ENCODE peak calls at places on chromosomes 11 and 22, in nine cellular contexts. One of them, this sample, is unnamed. For H3K4me1, the result is how much of the 10 kb centered on the place peaks cover.

GRCh38 chr11:33935466-33935865 is 43.6 kb upstream of the LMO2 start:
- DNase-seq in ovary: no peak
- DNase-seq in HCT116: no peak
- DNase-seq in esophagus muscularis mucosa: no peak
- DNase-seq in uterus: no peak
- DNase-seq in spleen: no peak
- DNase-seq in A549: no peak
- DNase-seq in GM12878: no peak
- DNase-seq in body of pancreas: no peak
- DNase-seq in this sample: no peak

GRCh38 chr11:134144744-134145143 is 75.9 kb downstream of the JAM3 start:
- DNase-seq in spleen: no peak
- DNase-seq in body of pancreas: no peak
- DNase-seq in A549: no peak
- DNase-seq in uterus: no peak
- DNase-seq in HCT116: no peak
- DNase-seq in GM12878: no peak
- DNase-seq in ovary: no peak
- DNase-seq in esophagus muscularis mucosa: no peak
- DNase-seq in this sample: no peak

GRCh38 chr22:32852346-32853251 is 51.1 kb downstream of the TIMP3 start:
- DNase-seq in ovary: peak
- DNase-seq in HCT116: no peak
- DNase-seq in body of pancreas: no peak
- DNase-seq in GM12878: no peak
- DNase-seq in uterus: peak
- DNase-seq in A549: no peak
- DNase-seq in spleen: no peak
- DNase-seq in esophagus muscularis mucosa: no peak
- DNase-seq in this sample: peak

GRCh38 chr22:47647720-47648119 is 885.3 kb downstream of the TBC1D22A start:
- DNase-seq in esophagus muscularis mucosa: no peak
- DNase-seq in GM12878: no peak
- DNase-seq in A549: no peak
- DNase-seq in spleen: no peak
- DNase-seq in body of pancreas: no peak
- DNase-seq in ovary: no peak
- DNase-seq in uterus: no peak
- DNase-seq in HCT116: no peak
- DNase-seq in this sample: no peak

GRCh38 chr22:38305481-38306448 is 11.5 kb downstream of the CSNK1E start:
- DNase-seq in esophagus muscularis mucosa: no peak
- DNase-seq in GM12878: peak
- DNase-seq in uterus: no peak
- DNase-seq in spleen: no peak
- DNase-seq in A549: no peak
- DNase-seq in HCT116: no peak
- DNase-seq in ovary: no peak
- DNase-seq in body of pancreas: no peak
- DNase-seq in this sample: no peak

GRCh38 chr11:128929991-128930390 is 12.7 kb downstream of the TP53AIP1 start:
- DNase-seq in body of pancreas: no peak
- DNase-seq in HCT116: no peak
- DNase-seq in A549: no peak
- DNase-seq in esophagus muscularis mucosa: no peak
- DNase-seq in ovary: no peak
- DNase-seq in GM12878: no peak
- DNase-seq in uterus: no peak
- DNase-seq in spleen: peak
- DNase-seq in this sample: no peak

GRCh38 chr11:27217948-27218410 is 145.0 kb downstream of the CCDC34 start:
- DNase-seq in GM12878: no peak
- DNase-seq in esophagus muscularis mucosa: no peak
- DNase-seq in uterus: no peak
- DNase-seq in A549: no peak
- DNase-seq in body of pancreas: no peak
- DNase-seq in ovary: no peak
- DNase-seq in spleen: no peak
- DNase-seq in HCT116: no peak
- DNase-seq in this sample: no peak

GRCh38 chr11:119373917-119374631 is 7.4 kb downstream of the USP2 start:
- DNase-seq in body of pancreas: peak
- DNase-seq in spleen: no peak
- DNase-seq in GM12878: no peak
- DNase-seq in HCT116: no peak
- DNase-seq in ovary: peak
- DNase-seq in esophagus muscularis mucosa: peak
- DNase-seq in A549: peak
- DNase-seq in uterus: peak
- DNase-seq in this sample: peak

GRCh38 chr22:44586337-44586990 is 88.4 kb upstream of the RTL6 start:
- DNase-seq in uterus: no peak
- DNase-seq in A549: no peak
- DNase-seq in body of pancreas: no peak
- DNase-seq in ovary: no peak
- DNase-seq in esophagus muscularis mucosa: no peak
- DNase-seq in spleen: peak
- DNase-seq in GM12878: no peak
- DNase-seq in HCT116: no peak
- DNase-seq in this sample: no peak

GRCh38 chr11:87286338-87286737 is 248.6 kb downstream of the TMEM135 start:
- DNase-seq in body of pancreas: no peak
- DNase-seq in HCT116: no peak
- DNase-seq in uterus: no peak
- DNase-seq in spleen: no peak
- DNase-seq in GM12878: no peak
- DNase-seq in esophagus muscularis mucosa: no peak
- DNase-seq in ovary: no peak
- DNase-seq in A549: no peak
- DNase-seq in this sample: no peak

GRCh38 chr11:126495806-126496205 is 140.3 kb downstream of the ST3GAL4 start:
- DNase-seq in GM12878: no peak
- DNase-seq in spleen: peak
- DNase-seq in ovary: no peak
- DNase-seq in A549: no peak
- DNase-seq in esophagus muscularis mucosa: no peak
- DNase-seq in body of pancreas: no peak
- DNase-seq in HCT116: no peak
- DNase-seq in uterus: no peak
- DNase-seq in this sample: no peak

GRCh38 chr11:112805658-112806057 is 155.6 kb upstream of the NCAM1 start:
- DNase-seq in uterus: no peak
- DNase-seq in esophagus muscularis mucosa: no peak
- DNase-seq in GM12878: no peak
- DNase-seq in HCT116: no peak
- DNase-seq in A549: no peak
- DNase-seq in spleen: no peak
- DNase-seq in body of pancreas: no peak
- DNase-seq in ovary: no peak
- DNase-seq in this sample: no peak

GRCh38 chr11:102469196-102469821 is 16.7 kb upstream of the TMEM123 start:
- DNase-seq in spleen: no peak
- DNase-seq in GM12878: no peak
- DNase-seq in ovary: peak
- DNase-seq in esophagus muscularis mucosa: peak
- DNase-seq in A549: no peak
- DNase-seq in HCT116: no peak
- DNase-seq in uterus: peak
- DNase-seq in body of pancreas: no peak
- DNase-seq in this sample: no peak

GRCh38 chr11:112113539-112114457 is 27.1 kb downstream of the SDHD start:
- DNase-seq in spleen: no peak
- DNase-seq in A549: peak
- DNase-seq in uterus: no peak
- DNase-seq in esophagus muscularis mucosa: no peak
- DNase-seq in GM12878: no peak
- DNase-seq in HCT116: peak
- DNase-seq in body of pancreas: no peak
- DNase-seq in ovary: no peak
- DNase-seq in this sample: no peak

GRCh38 chr22:25987948-25988347 is 181.3 kb upstream of the SEZ6L start:
- DNase-seq in A549: no peak
- DNase-seq in esophagus muscularis mucosa: no peak
- DNase-seq in body of pancreas: no peak
- DNase-seq in ovary: no peak
- DNase-seq in uterus: no peak
- DNase-seq in HCT116: no peak
- DNase-seq in spleen: no peak
- DNase-seq in GM12878: no peak
- DNase-seq in this sample: no peak

GRCh38 chr22:31055322-31056159 is 25.6 kb upstream of the SMTN start:
- DNase-seq in ovary: peak
- DNase-seq in uterus: peak
- DNase-seq in body of pancreas: peak
- DNase-seq in A549: peak
- DNase-seq in GM12878: no peak
- DNase-seq in HCT116: no peak
- DNase-seq in esophagus muscularis mucosa: peak
- DNase-seq in spleen: no peak
- DNase-seq in this sample: peak

GRCh38 chr11:119479685-119480275 is 56.8 kb upstream of the THY1 start:
- DNase-seq in body of pancreas: no peak
- DNase-seq in spleen: no peak
- DNase-seq in HCT116: no peak
- DNase-seq in esophagus muscularis mucosa: peak
- DNase-seq in GM12878: no peak
- DNase-seq in ovary: no peak
- DNase-seq in uterus: no peak
- DNase-seq in A549: peak
- DNase-seq in this sample: no peak

GRCh38 chr22:38180841-38181452 is 683 bp downstream of the PLA2G6 start:
- DNase-seq in GM12878: no peak
- DNase-seq in spleen: peak
- DNase-seq in esophagus muscularis mucosa: no peak
- DNase-seq in uterus: no peak
- DNase-seq in ovary: peak
- DNase-seq in body of pancreas: no peak
- DNase-seq in A549: no peak
- DNase-seq in HCT116: no peak
- DNase-seq in this sample: peak

GRCh38 chr11:14334893-14335292 is 24.1 kb downstream of the RRAS2 start:
- DNase-seq in body of pancreas: no peak
- DNase-seq in uterus: no peak
- DNase-seq in esophagus muscularis mucosa: no peak
- DNase-seq in A549: no peak
- DNase-seq in spleen: no peak
- DNase-seq in GM12878: no peak
- DNase-seq in ovary: no peak
- DNase-seq in HCT116: no peak
- DNase-seq in this sample: no peak

GRCh38 chr11:441418-442274 is at the start of gene ANO9:
- DNase-seq in esophagus muscularis mucosa: no peak
- DNase-seq in spleen: peak
- DNase-seq in ovary: no peak
- DNase-seq in HCT116: no peak
- DNase-seq in A549: no peak
- DNase-seq in body of pancreas: peak
- DNase-seq in uterus: no peak
- DNase-seq in GM12878: no peak
- DNase-seq in this sample: no peak

GRCh38 chr11:116176484-116177005 is 596.2 kb downstream of the BUD13 start:
- DNase-seq in GM12878: no peak
- DNase-seq in esophagus muscularis mucosa: no peak
- DNase-seq in A549: no peak
- DNase-seq in HCT116: no peak
- DNase-seq in uterus: no peak
- DNase-seq in ovary: no peak
- DNase-seq in spleen: no peak
- DNase-seq in body of pancreas: no peak
- DNase-seq in this sample: no peak

GRCh38 chr11:69894126-69895047 is 75.2 kb upstream of the FGF3 start:
- DNase-seq in A549: no peak
- DNase-seq in HCT116: no peak
- DNase-seq in ovary: no peak
- DNase-seq in uterus: no peak
- DNase-seq in esophagus muscularis mucosa: no peak
- DNase-seq in spleen: peak
- DNase-seq in GM12878: no peak
- DNase-seq in body of pancreas: no peak
- DNase-seq in this sample: no peak
- TF ChIP-seq POLR2A in A549: no peak
- TF ChIP-seq POLR2A in HCT116: no peak
- TF ChIP-seq POLR2A in ovary: no peak
- TF ChIP-seq POLR2A in uterus: no peak
- TF ChIP-seq POLR2A in esophagus muscularis mucosa: no peak
- TF ChIP-seq POLR2A in spleen: no peak
- TF ChIP-seq POLR2A in GM12878: no peak
- TF ChIP-seq POLR2A in body of pancreas: no peak
- TF ChIP-seq POLR2A in this sample: no peak

GRCh38 chr22:19912236-19912999 is 29.2 kb upstream of the COMT start:
- DNase-seq in A549: no peak
- DNase-seq in ovary: no peak
- DNase-seq in uterus: no peak
- DNase-seq in body of pancreas: no peak
- DNase-seq in esophagus muscularis mucosa: no peak
- DNase-seq in GM12878: no peak
- DNase-seq in HCT116: no peak
- DNase-seq in spleen: no peak
- DNase-seq in this sample: peak
- TF ChIP-seq CTCF in A549: no peak
- TF ChIP-seq CTCF in ovary: no peak
- TF ChIP-seq CTCF in uterus: no peak
- TF ChIP-seq CTCF in body of pancreas: no peak
- TF ChIP-seq CTCF in esophagus muscularis mucosa: no peak
- TF ChIP-seq CTCF in GM12878: no peak
- TF ChIP-seq CTCF in HCT116: no peak
- TF ChIP-seq CTCF in spleen: no peak
- TF ChIP-seq CTCF in this sample: no peak

GRCh38 chr11:73376803-73377629 is 817 bp downstream of the RELT start:
- DNase-seq in spleen: peak
- DNase-seq in uterus: peak
- DNase-seq in esophagus muscularis mucosa: no peak
- DNase-seq in A549: peak
- DNase-seq in body of pancreas: peak
- DNase-seq in HCT116: peak
- DNase-seq in GM12878: no peak
- DNase-seq in ovary: peak
- DNase-seq in this sample: peak
- H3K4me1 ChIP-seq in spleen: under half
- H3K4me1 ChIP-seq in uterus: under half
- H3K4me1 ChIP-seq in esophagus muscularis mucosa: under half
- H3K4me1 ChIP-seq in A549: under half
- H3K4me1 ChIP-seq in body of pancreas: under half
- H3K4me1 ChIP-seq in HCT116: under half
- H3K4me1 ChIP-seq in GM12878: under half
- H3K4me1 ChIP-seq in ovary: under half
- H3K4me1 ChIP-seq in this sample: under half

DNA sequence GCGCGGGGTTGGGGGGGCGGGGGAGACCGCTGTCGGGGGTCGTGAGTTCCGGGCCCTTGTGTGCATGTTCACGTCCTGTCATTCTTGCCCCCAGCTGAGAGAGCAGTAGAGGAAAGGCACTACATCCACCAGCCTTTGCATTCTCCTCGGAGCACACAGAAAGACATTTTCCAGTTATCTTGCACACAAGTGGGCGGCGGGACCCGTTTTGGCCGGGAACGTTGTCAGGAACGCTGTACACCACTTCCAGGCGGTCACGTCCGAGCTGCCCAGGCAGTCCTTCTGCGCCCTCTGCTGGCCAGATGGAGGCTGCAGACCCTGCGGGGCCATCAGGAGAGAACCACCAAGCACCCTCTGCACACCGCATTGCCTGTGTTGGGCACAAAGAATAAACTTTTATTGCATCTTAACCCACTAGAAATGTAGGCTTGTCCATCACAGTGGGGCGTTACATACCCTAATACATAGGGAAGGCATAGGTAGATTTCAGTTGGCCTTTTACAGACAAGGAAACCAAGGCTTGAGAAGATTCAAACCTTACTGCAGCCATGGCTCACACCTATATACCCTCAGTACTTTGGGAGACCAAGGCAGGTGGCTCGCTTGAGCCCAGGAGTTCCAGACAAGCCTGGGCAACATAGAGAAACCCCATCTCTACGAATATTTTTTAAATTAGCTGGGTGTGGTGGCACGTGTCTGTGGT is 2.8 kb upstream of the CDKN1C start:
- DNase-seq in body of pancreas: peak
- DNase-seq in A549: peak
- DNase-seq in spleen: peak
- DNase-seq in GM12878: no peak
- DNase-seq in uterus: peak
- DNase-seq in HCT116: peak
- DNase-seq in esophagus muscularis mucosa: peak
- DNase-seq in ovary: peak
- DNase-seq in this sample: peak
- TF ChIP-seq POLR2A in body of pancreas: no peak
- TF ChIP-seq POLR2A in A549: no peak
- TF ChIP-seq POLR2A in spleen: no peak
- TF ChIP-seq POLR2A in GM12878: no peak
- TF ChIP-seq POLR2A in uterus: no peak
- TF ChIP-seq POLR2A in HCT116: no peak
- TF ChIP-seq POLR2A in esophagus muscularis mucosa: no peak
- TF ChIP-seq POLR2A in ovary: no peak
- TF ChIP-seq POLR2A in this sample: no peak